ENCODE peak calls at places on chromosomes 5 and 9, in six cellular contexts. C, H, V, N, E and I are unnamed samples.
A peak's percentile ranks its signal among the peaks of the same experiment; 100 is the strongest.

GRCh38 chr5:132270345-132270685 is 12.8 kb downstream of the PDLIM4 start:
- DNase-seq in C (no peak), H (peak; percentile 41), V (no peak), N (no peak), E (no peak), I (no peak)

GRCh38 chr9:82105729-82106128 is 117.2 kb downstream of the SPATA31D1 start:
- DNase-seq in C (no peak), H (no peak), V (no peak), N (no peak), E (no peak), I (no peak)

GRCh38 chr5:44002381-44002901 is 386.8 kb downstream of the FGF10 start:
- DNase-seq in C (peak; percentile 81), H (no peak), V (no peak), N (peak; percentile 61), E (no peak), I (no peak)

GRCh38 chr5:38258319-38259061 is at the start of gene EGFLAM:
- DNase-seq in C (no peak), H (peak; percentile 74), V (peak; percentile 17), N (peak; percentile 20), E (peak; percentile 78), I (no peak)

GRCh38 chr9:124339603-124340146 is 75.6 kb downstream of the PSMB7 start:
- DNase-seq in C (no peak), H (peak; percentile 65), V (no peak), N (no peak), E (no peak), I (no peak)

GRCh38 chr5:103519550-103519949 is 43.0 kb downstream of the NUDT12 start:
- DNase-seq in C (no peak), H (no peak), V (no peak), N (peak; percentile 13), E (peak; percentile 27), I (no peak)

GRCh38 chr5:159210306-159210722 is 961 bp upstream of the RNF145 start:
- DNase-seq in C (no peak), H (no peak), V (peak; percentile 54), N (peak; percentile 80), E (no peak), I (no peak)

GRCh38 chr9:108606408-108606807 is 249.4 kb downstream of the ACTL7B start:
- DNase-seq in C (no peak), H (no peak), V (peak; percentile 26), N (peak; percentile 12), E (no peak), I (no peak)

GRCh38 chr9:16275795-16276624 is 594.5 kb downstream of the BNC2 start:
- DNase-seq in C (no peak), H (peak; percentile 84), V (no peak), N (no peak), E (no peak), I (no peak)

DNA sequence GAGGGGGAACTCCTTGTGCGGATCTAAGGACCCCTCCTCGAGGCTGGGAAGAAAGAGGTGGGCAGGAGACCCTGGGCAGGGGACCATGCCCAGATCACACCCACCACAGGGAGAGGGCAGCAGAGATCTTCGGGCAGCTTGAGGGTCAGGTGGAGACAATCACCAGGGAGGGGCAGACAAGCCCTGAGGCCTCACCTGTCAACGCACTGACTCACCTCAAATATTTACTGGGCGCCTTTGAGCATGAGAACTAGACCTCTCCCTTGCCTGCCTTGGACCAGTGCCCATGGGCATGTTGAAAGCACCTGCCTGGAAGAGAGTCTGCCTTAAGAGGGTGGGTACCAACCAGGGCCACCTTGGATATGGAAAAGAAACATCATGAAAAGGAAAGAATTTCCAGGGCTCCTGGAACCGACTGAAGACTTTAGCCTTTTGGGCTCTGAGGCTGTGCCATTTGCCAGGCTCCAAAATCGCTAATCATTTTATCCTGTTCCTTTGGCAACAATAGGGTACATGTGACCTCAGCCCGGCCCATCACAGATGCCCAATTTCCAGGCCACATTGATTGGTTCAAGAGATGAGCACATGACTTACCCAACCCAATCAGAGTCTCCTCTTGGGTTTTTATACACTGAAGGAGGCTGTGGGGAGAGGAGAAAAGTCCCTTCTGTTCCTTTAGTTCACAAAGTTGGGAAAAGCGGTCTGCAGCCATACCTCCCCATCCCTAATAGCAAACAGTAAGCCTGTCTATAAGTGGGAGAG is 10.4 kb upstream of the SPINK4 start:
- DNase-seq in C (peak; percentile 64), H (peak; percentile 93), V (peak; percentile 97), N (peak; percentile 98), E (peak; percentile 26), I (peak; percentile 95)
- TF ChIP-seq CTCF in C (no peak), H (peak; percentile 33), V (peak; percentile 100), N (peak; percentile 97), E (no peak), I (peak; percentile 92)

GRCh38 chr9:103799959-103800358 is 294.1 kb upstream of the SMC2 start:
- DNase-seq in C (no peak), H (no peak), V (no peak), N (no peak), E (no peak), I (no peak)
- TF ChIP-seq CTCF in C (no peak), H (no peak), V (no peak), N (no peak), E (no peak), I (no peak)

DNA sequence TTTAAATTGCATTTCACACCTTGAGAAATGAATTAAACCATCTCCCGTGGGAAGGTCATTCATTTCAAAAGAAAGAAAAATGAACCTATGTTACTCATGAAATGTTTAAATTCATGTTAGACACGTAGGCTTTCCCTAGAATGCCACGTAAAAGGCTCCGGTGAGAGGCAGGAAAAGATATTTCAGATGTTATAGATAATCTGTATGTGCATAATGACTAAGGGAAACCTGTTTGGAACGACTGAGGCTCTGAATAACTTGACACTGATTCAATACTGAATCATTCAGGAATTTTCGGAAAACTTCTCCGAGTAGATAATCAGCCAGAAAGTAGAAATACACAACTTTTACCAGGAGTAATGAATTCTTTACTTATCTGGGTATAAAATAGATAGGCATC is 134.2 kb upstream of the ICE1 start:
- DNase-seq in C (no peak), H (no peak), V (peak; percentile 79), N (peak; percentile 44), E (no peak), I (no peak)
- TF ChIP-seq CTCF in C (no peak), H (no peak), V (no peak), N (no peak), E (no peak), I (no peak)

GRCh38 chr9:73199886-73200285 is 48.2 kb downstream of the ANXA1 start:
- DNase-seq in C (no peak), H (no peak), V (no peak), N (peak; percentile 88), E (peak; percentile 33), I (no peak)
- TF ChIP-seq CTCF in C (peak; percentile 79), H (peak; percentile 4), V (no peak), N (peak; percentile 86), E (peak; percentile 13), I (peak; percentile 45)

GRCh38 chr5:171152382-171152781 is 156.7 kb upstream of the TLX3 start:
- DNase-seq in C (no peak), H (no peak), V (peak; percentile 27), N (peak; percentile 51), E (no peak), I (no peak)
- TF ChIP-seq CTCF in C (peak; percentile 45), H (no peak), V (no peak), N (peak; percentile 31), E (no peak), I (peak; percentile 9)

DNA sequence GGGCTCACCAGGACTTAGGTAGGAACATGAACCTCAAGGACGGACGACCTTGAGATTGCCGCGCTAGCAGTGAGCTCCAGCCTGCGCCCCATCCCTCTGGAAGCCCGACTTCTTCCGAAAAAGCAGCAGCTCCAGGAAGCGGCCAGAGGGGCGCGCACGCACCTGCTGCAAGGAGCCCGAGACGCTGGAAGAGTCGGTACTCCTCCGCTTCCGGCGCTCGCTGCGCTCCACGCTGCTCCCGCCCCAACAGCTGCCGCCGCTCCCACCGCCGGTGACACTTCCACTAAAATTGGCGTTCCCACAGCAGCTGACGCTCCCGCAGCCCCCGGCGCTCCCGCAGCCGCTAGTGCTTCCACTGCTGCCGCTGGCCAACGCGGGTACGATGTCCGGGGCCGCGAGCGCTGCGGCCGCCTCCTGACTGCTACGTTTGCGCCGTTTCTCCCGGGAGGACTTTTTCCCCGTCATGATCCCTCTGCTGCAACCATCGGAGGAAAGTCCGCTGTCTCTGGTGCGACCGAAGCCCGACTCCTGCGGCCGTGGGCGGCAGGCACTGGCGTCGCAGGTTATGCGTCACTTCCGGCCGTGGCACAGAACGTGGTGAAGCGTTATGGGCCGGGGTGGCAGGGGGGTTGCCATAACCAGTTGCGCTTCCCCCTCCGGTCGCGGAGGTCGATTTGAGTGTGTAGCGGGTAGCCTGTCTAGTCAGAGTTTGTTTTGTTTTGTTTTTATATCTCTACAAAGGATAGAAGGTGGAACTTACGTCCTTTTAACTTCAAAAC is at the start of gene CAAP1:
- DNase-seq in C (peak; percentile 20), H (peak; percentile 98), V (peak; percentile 94), N (peak; percentile 95), E (peak; percentile 92), I (peak; percentile 15)
- TF ChIP-seq CTCF in C (peak; percentile 32), H (peak; percentile 34), V (peak; percentile 75), N (peak; percentile 33), E (no peak), I (peak; percentile 55)

GRCh38 chr9:84780385-84780784 is 110.9 kb downstream of the NTRK2 start:
- DNase-seq in C (no peak), H (no peak), V (no peak), N (no peak), E (no peak), I (no peak)
- TF ChIP-seq CTCF in C (no peak), H (no peak), V (no peak), N (no peak), E (no peak), I (no peak)